ENCODE peak calls at places on chromosome 11, in four cellular contexts. M, K, E and O are unnamed samples.

GRCh38 chr11:134026655-134027343 is 42.1 kb upstream of the JAM3 start:
- DNase-seq in K (no peak), E (no peak), M (peak), O (no peak)

GRCh38 chr11:10293423-10294288 is at the start of gene SBF2:
- DNase-seq in K (peak), M (no peak), E (peak), O (peak)

GRCh38 chr11:61918251-61919112 is 1.1 kb upstream of the RAB3IL1 start:
- DNase-seq in K (peak), E (no peak), M (no peak), O (no peak)

GRCh38 chr11:60377737-60378136 is 595 bp upstream of the MS4A7 start:
- DNase-seq in E (no peak), K (no peak), M (no peak), O (no peak)

GRCh38 chr11:2484576-2485125 is 39.8 kb downstream of the KCNQ1 start:
- DNase-seq in E (no peak), M (no peak), K (no peak), O (no peak)

GRCh38 chr11:103257360-103257759 is 148.1 kb downstream of the DYNC2H1 start:
- DNase-seq in K (no peak), M (no peak), E (peak), O (peak)

GRCh38 chr11:42768576-42768975 is 543.2 kb upstream of the API5 start:
- DNase-seq in K (no peak), M (no peak), E (no peak), O (no peak)

GRCh38 chr11:2891901-2892214 is 6.3 kb upstream of the CDKN1C start:
- DNase-seq in M (no peak), K (no peak), E (no peak), O (no peak)

GRCh38 chr11:20991471-20991870 is 322.1 kb downstream of the NELL1 start:
- DNase-seq in E (peak), M (no peak), K (no peak), O (no peak)

GRCh38 chr11:47236482-47236881 is 12.1 kb downstream of the ACP2 start:
- DNase-seq in E (peak), K (no peak), M (no peak), O (peak)

GRCh38 chr11:5280582-5281102 is 10.9 kb upstream of the HBE1 start:
- DNase-seq in E (peak), K (no peak), M (peak), O (peak)

GRCh38 chr11:13134886-13135285 is 125.8 kb downstream of the RASSF10 start:
- DNase-seq in M (no peak), E (no peak), K (no peak), O (no peak)

GRCh38 chr11:55920537-55920936 is 6.2 kb upstream of the OR5W2 start:
- DNase-seq in E (no peak), M (no peak), K (no peak), O (no peak)

GRCh38 chr11:114149689-114150407 is 90.3 kb downstream of the ZBTB16 start:
- DNase-seq in M (no peak), E (no peak), K (no peak), O (peak)

GRCh38 chr11:126163074-126163700 is 48.3 kb downstream of the RPUSD4 start:
- DNase-seq in E (peak), M (peak), K (peak), O (peak)

GRCh38 chr11:68008381-68009337 is 1.5 kb upstream of the ALDH3B1 start:
- DNase-seq in K (peak), M (no peak), E (peak), O (no peak)

GRCh38 chr11:61057615-61058014 is 44.7 kb upstream of the CD5 start:
- DNase-seq in M (no peak), E (no peak), K (no peak), O (no peak)

GRCh38 chr11:8989411-8989810 is 14.4 kb downstream of the NRIP3 start:
- DNase-seq in M (no peak), K (no peak), E (peak), O (peak)

GRCh38 chr11:79414644-79415317 is 26.0 kb downstream of the TENM4 start:
- DNase-seq in E (peak), M (peak), K (no peak), O (peak)

DNA sequence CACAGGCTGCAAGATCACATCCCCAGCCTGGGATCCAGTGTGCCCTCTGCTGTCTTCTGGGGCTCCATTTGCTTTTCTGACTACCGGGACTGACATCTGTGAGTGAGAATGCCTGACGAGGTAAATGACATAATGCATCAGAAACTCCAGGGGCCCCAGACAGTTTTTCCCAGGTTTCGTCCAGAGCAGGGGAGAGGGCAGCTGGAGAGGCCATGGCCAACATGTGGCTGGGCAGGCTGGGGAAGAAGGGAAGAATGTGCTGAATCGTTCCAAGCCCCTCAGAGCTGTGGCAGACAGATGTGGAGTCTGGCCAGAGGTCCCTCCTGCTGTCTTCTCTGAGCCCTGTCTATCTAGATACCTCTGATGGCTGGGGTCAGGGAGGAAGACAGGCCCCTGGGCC is 163.9 kb downstream of the TRIM29 start:
- DNase-seq in E (no peak), K (no peak), M (no peak), O (no peak)
- TF ChIP-seq CTCF in E (no peak), K (no peak), M (no peak), O (no peak)

GRCh38 chr11:112769170-112769569 is 192.1 kb upstream of the NCAM1 start:
- DNase-seq in M (no peak), K (no peak), E (no peak), O (no peak)
- H3K4me3 ChIP-seq in M (no peak), K (no peak), E (no peak), O (no peak)

GRCh38 chr11:106625566-106625965 is 392.7 kb downstream of the GUCY1A2 start:
- DNase-seq in M (no peak), K (no peak), E (no peak), O (no peak)
- TF ChIP-seq CTCF in M (no peak), K (no peak), E (no peak), O (no peak)

DNA sequence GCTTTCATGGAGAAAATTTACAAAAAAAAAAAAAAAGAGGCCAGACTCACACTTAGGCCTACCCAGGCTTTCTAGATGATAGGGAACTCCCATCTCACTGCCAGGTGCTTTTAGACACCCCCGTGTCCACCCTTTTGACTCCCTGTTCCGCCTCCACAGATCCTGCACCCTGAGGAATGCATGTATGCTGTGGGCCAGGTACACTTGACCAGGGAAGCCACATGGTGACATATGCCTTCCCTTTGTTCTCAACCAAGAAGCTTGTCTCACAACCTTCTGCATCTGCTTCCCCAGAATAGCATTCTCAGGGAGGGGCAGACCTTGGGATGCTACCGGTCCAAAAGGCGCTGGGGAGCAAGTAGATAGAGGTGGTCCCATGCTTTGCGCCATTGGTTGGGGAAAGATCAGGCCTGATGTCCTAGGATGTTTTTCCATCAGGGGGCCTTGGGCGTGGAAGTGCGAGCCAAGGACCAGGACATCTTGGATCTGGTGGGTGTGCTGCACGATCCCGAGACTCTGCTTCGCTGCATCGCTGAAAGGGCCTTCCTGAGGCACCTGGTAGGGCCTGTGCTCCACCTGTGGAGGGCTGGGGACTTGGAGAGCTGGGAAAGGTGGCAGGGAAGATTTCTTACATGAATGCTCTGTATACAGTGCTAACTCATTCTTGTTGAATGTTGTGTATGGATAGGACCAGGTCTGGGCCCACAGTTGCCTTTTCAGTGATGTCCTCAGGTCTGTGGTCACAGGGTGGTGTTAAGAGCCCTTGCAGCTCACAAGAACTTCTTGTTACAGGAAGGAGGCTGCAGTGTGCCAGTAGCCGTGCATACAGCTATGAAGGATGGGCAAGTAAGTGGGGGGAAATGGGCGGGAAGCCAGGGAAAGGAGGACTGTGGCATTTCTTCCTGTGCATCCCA is 7.5 kb downstream of the HMBS start:
- DNase-seq in K (no peak), E (no peak), M (no peak), O (no peak)
- H3K4me3 ChIP-seq in K (no peak), E (no peak), M (no peak), O (peak)

GRCh38 chr11:66327171-66328035 is 8.8 kb downstream of the RIN1 start:
- DNase-seq in M (no peak), K (peak), E (peak), O (no peak)
- TF ChIP-seq CTCF in M (no peak), K (no peak), E (no peak), O (peak)

GRCh38 chr11:64743591-64744543 is at the start of gene RASGRP2:
- DNase-seq in K (peak), E (peak), M (no peak), O (peak)

GRCh38 chr11:64745219-64745522 is 1.2 kb upstream of the RASGRP2 start:
- DNase-seq in M (no peak), K (peak), E (no peak), O (peak)

GRCh38 chr11:64742940-64743590 is 877 bp downstream of the RASGRP2 start:
- DNase-seq in M (no peak), E (peak), K (peak), O (peak)

GRCh38 chr11:64745523-64746328 is 1.8 kb upstream of the RASGRP2 start:
- DNase-seq in K (peak), E (no peak), M (no peak), O (peak)

GRCh38 chr11:64744544-64745218 is 739 bp upstream of the RASGRP2 start:
- DNase-seq in E (no peak), M (no peak), K (no peak), O (no peak)
- H3K4me3 ChIP-seq in E (no peak), M (no peak), K (peak), O (peak)

DNA sequence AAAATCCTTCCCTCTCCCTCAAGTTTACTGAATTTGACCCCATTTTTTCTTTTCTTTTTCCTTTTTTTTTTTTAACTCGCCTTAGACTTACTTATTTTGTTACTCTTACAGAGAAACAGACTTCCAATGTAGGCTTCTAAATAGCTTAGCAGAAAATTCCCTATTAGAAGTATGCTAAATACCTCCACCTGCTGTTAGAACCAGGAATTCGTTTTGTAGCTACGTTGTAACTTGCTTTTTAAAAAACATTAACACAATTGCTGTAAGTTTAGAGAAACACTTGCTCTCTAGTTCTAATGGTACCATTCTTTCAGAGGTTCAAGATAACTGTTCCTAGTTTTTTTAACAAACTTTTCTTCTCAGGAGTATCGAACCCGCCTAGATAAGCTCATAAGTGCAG is 324.2 kb downstream of the DCDC1 start:
- DNase-seq in K (no peak), E (peak), M (no peak), O (no peak)
- TF ChIP-seq CTCF in K (no peak), E (no peak), M (no peak), O (no peak)

GRCh38 chr11:16082532-16083055 is 273.8 kb downstream of the SOX6 start:
- DNase-seq in K (no peak), M (no peak), E (no peak), O (peak)
- H3K4me3 ChIP-seq in K (no peak), M (no peak), E (no peak), O (no peak)

GRCh38 chr11:77188323-77188911 is 60.4 kb downstream of the MYO7A start:
- DNase-seq in E (peak), K (peak), M (no peak), O (peak)
- TF ChIP-seq CTCF in E (peak), K (peak), M (peak), O (peak)